ENCODE peak calls at places on chromosomes 12 and 14, in seven cellular contexts. One of them, this sample, is unnamed.

GRCh38 chr14:93994919-93995682 is 2.0 kb upstream of the CCDC197 start:
- DNase-seq in mesenchymal stem cell: peak
- DNase-seq in neuronal stem cell: no peak
- DNase-seq in H9: no peak
- DNase-seq in trophoblast cell: no peak
- DNase-seq in IMR-90: peak
- DNase-seq in H1: no peak
- DNase-seq in this sample: no peak

GRCh38 chr12:87116778-87117177 is 860.6 kb upstream of the MGAT4C start:
- DNase-seq in mesenchymal stem cell: no peak
- DNase-seq in neuronal stem cell: no peak
- DNase-seq in H9: no peak
- DNase-seq in trophoblast cell: no peak
- DNase-seq in IMR-90: no peak
- DNase-seq in H1: no peak
- DNase-seq in this sample: peak

GRCh38 chr14:101705733-101706508 is 55.6 kb upstream of the PPP2R5C start:
- DNase-seq in mesenchymal stem cell: peak
- DNase-seq in neuronal stem cell: peak
- DNase-seq in H9: peak
- DNase-seq in trophoblast cell: peak
- DNase-seq in IMR-90: no peak
- DNase-seq in H1: peak
- DNase-seq in this sample: peak

GRCh38 chr14:64766430-64767151 is 62.4 kb downstream of the PLEKHG3 start:
- DNase-seq in mesenchymal stem cell: no peak
- DNase-seq in neuronal stem cell: no peak
- DNase-seq in H9: peak
- DNase-seq in trophoblast cell: no peak
- DNase-seq in IMR-90: no peak
- DNase-seq in H1: no peak
- DNase-seq in this sample: peak

GRCh38 chr14:68653108-68653507 is 139.8 kb downstream of the ZFP36L1 start:
- DNase-seq in mesenchymal stem cell: no peak
- DNase-seq in neuronal stem cell: no peak
- DNase-seq in H9: peak
- DNase-seq in trophoblast cell: no peak
- DNase-seq in IMR-90: no peak
- DNase-seq in H1: no peak
- DNase-seq in this sample: no peak

GRCh38 chr12:49296034-49296835 is 1.3 kb downstream of the PRPH start:
- DNase-seq in mesenchymal stem cell: no peak
- DNase-seq in neuronal stem cell: no peak
- DNase-seq in H9: peak
- DNase-seq in trophoblast cell: peak
- DNase-seq in IMR-90: no peak
- DNase-seq in H1: peak
- DNase-seq in this sample: peak

GRCh38 chr14:32469388-32470160 is 140.5 kb downstream of the AKAP6 start:
- DNase-seq in mesenchymal stem cell: peak
- DNase-seq in neuronal stem cell: no peak
- DNase-seq in H9: no peak
- DNase-seq in trophoblast cell: peak
- DNase-seq in IMR-90: peak
- DNase-seq in H1: no peak
- DNase-seq in this sample: peak

GRCh38 chr14:71358209-71358931 is 451.1 kb downstream of the PCNX1 start:
- DNase-seq in mesenchymal stem cell: peak
- DNase-seq in neuronal stem cell: no peak
- DNase-seq in H9: no peak
- DNase-seq in trophoblast cell: no peak
- DNase-seq in IMR-90: peak
- DNase-seq in H1: no peak
- DNase-seq in this sample: no peak

GRCh38 chr12:29239336-29239735 is 90.3 kb downstream of the FAR2 start:
- DNase-seq in mesenchymal stem cell: no peak
- DNase-seq in neuronal stem cell: no peak
- DNase-seq in H9: no peak
- DNase-seq in trophoblast cell: no peak
- DNase-seq in IMR-90: no peak
- DNase-seq in H1: no peak
- DNase-seq in this sample: no peak

GRCh38 chr12:920676-921075 is 28.8 kb downstream of the RAD52 start:
- DNase-seq in mesenchymal stem cell: no peak
- DNase-seq in neuronal stem cell: no peak
- DNase-seq in H9: no peak
- DNase-seq in trophoblast cell: no peak
- DNase-seq in IMR-90: no peak
- DNase-seq in H1: no peak
- DNase-seq in this sample: no peak

GRCh38 chr12:7031306-7031705 is 13.0 kb upstream of the LPCAT3 start:
- DNase-seq in mesenchymal stem cell: no peak
- DNase-seq in neuronal stem cell: no peak
- DNase-seq in H9: no peak
- DNase-seq in trophoblast cell: no peak
- DNase-seq in IMR-90: no peak
- DNase-seq in H1: no peak
- DNase-seq in this sample: no peak

GRCh38 chr14:50087350-50088116 is 28.8 kb downstream of the VCPKMT start:
- DNase-seq in mesenchymal stem cell: no peak
- DNase-seq in neuronal stem cell: no peak
- DNase-seq in H9: no peak
- DNase-seq in trophoblast cell: no peak
- DNase-seq in IMR-90: no peak
- DNase-seq in H1: no peak
- DNase-seq in this sample: no peak

GRCh38 chr12:30013051-30013450 is 229.3 kb upstream of the TMTC1 start:
- DNase-seq in mesenchymal stem cell: no peak
- DNase-seq in neuronal stem cell: no peak
- DNase-seq in H9: peak
- DNase-seq in trophoblast cell: no peak
- DNase-seq in IMR-90: no peak
- DNase-seq in H1: peak
- DNase-seq in this sample: peak

GRCh38 chr12:55983229-55983849 is 9.5 kb downstream of the RAB5B start:
- DNase-seq in mesenchymal stem cell: no peak
- DNase-seq in neuronal stem cell: no peak
- DNase-seq in H9: no peak
- DNase-seq in trophoblast cell: no peak
- DNase-seq in IMR-90: no peak
- DNase-seq in H1: no peak
- DNase-seq in this sample: no peak

GRCh38 chr12:103758310-103759089 is 82.5 kb downstream of the NT5DC3 start:
- DNase-seq in mesenchymal stem cell: no peak
- DNase-seq in neuronal stem cell: no peak
- DNase-seq in H9: no peak
- DNase-seq in trophoblast cell: no peak
- DNase-seq in IMR-90: no peak
- DNase-seq in H1: no peak
- DNase-seq in this sample: peak

GRCh38 chr12:103757248-103757647 is 83.8 kb downstream of the NT5DC3 start:
- DNase-seq in mesenchymal stem cell: no peak
- DNase-seq in neuronal stem cell: no peak
- DNase-seq in H9: no peak
- DNase-seq in trophoblast cell: no peak
- DNase-seq in IMR-90: no peak
- DNase-seq in H1: no peak
- DNase-seq in this sample: no peak

GRCh38 chr12:103766028-103766427 is 75.0 kb downstream of the NT5DC3 start:
- DNase-seq in mesenchymal stem cell: no peak
- DNase-seq in neuronal stem cell: no peak
- DNase-seq in H9: no peak
- DNase-seq in trophoblast cell: no peak
- DNase-seq in IMR-90: no peak
- DNase-seq in H1: no peak
- DNase-seq in this sample: no peak

GRCh38 chr12:103765322-103765721 is 75.7 kb downstream of the NT5DC3 start:
- DNase-seq in mesenchymal stem cell: no peak
- DNase-seq in neuronal stem cell: no peak
- DNase-seq in H9: no peak
- DNase-seq in trophoblast cell: no peak
- DNase-seq in IMR-90: no peak
- DNase-seq in H1: no peak
- DNase-seq in this sample: no peak

GRCh38 chr12:103762473-103762872 is 78.6 kb downstream of the NT5DC3 start:
- DNase-seq in mesenchymal stem cell: no peak
- DNase-seq in neuronal stem cell: no peak
- DNase-seq in H9: no peak
- DNase-seq in trophoblast cell: no peak
- DNase-seq in IMR-90: no peak
- DNase-seq in H1: no peak
- DNase-seq in this sample: no peak
- H4K8ac ChIP-seq in mesenchymal stem cell: no peak
- H4K8ac ChIP-seq in neuronal stem cell: no peak
- H4K8ac ChIP-seq in H9: no peak
- H4K8ac ChIP-seq in trophoblast cell: no peak
- H4K8ac ChIP-seq in IMR-90: no peak
- H4K8ac ChIP-seq in H1: no peak
- H4K8ac ChIP-seq in this sample: no peak

GRCh38 chr14:99605299-99605961 is 1.4 kb upstream of the CCDC85C start:
- DNase-seq in mesenchymal stem cell: peak
- DNase-seq in neuronal stem cell: no peak
- DNase-seq in H9: peak
- DNase-seq in trophoblast cell: peak
- DNase-seq in IMR-90: peak
- DNase-seq in H1: peak
- DNase-seq in this sample: peak
- H4K8ac ChIP-seq in mesenchymal stem cell: peak
- H4K8ac ChIP-seq in neuronal stem cell: no peak
- H4K8ac ChIP-seq in H9: no peak
- H4K8ac ChIP-seq in trophoblast cell: peak
- H4K8ac ChIP-seq in IMR-90: peak
- H4K8ac ChIP-seq in H1: peak
- H4K8ac ChIP-seq in this sample: no peak

GRCh38 chr12:71027835-71028234 is 107.3 kb upstream of the PTPRR start:
- DNase-seq in mesenchymal stem cell: no peak
- DNase-seq in neuronal stem cell: no peak
- DNase-seq in H9: no peak
- DNase-seq in trophoblast cell: no peak
- DNase-seq in IMR-90: no peak
- DNase-seq in H1: no peak
- DNase-seq in this sample: no peak

GRCh38 chr12:71019282-71019831 is 98.8 kb upstream of the PTPRR start:
- DNase-seq in mesenchymal stem cell: no peak
- DNase-seq in neuronal stem cell: no peak
- DNase-seq in H9: no peak
- DNase-seq in trophoblast cell: no peak
- DNase-seq in IMR-90: no peak
- DNase-seq in H1: no peak
- DNase-seq in this sample: peak

GRCh38 chr12:71024281-71024680 is 103.7 kb upstream of the PTPRR start:
- DNase-seq in mesenchymal stem cell: no peak
- DNase-seq in neuronal stem cell: no peak
- DNase-seq in H9: no peak
- DNase-seq in trophoblast cell: no peak
- DNase-seq in IMR-90: no peak
- DNase-seq in H1: no peak
- DNase-seq in this sample: no peak

GRCh38 chr12:71029302-71029701 is 108.8 kb upstream of the PTPRR start:
- DNase-seq in mesenchymal stem cell: no peak
- DNase-seq in neuronal stem cell: no peak
- DNase-seq in H9: no peak
- DNase-seq in trophoblast cell: no peak
- DNase-seq in IMR-90: no peak
- DNase-seq in H1: no peak
- DNase-seq in this sample: no peak

DNA sequence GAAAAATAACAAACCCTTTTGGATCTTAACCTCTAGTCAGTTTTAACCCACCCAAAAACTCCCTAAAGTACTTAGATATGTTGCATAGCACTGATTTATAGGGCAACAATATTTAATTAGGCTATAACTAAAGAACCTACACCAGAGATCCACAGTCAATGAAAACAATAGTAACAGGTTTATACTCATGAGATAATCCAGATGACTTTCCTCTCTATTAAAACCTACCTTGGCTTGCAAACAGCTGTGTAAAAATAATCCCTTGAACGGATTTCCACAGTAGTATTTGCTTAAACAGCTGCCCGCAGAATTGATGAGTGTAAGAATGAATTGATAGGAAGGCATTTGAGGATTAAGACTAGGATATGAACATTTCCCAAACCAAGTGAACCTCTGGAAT is 104.3 kb upstream of the PTPRR start:
- DNase-seq in mesenchymal stem cell: no peak
- DNase-seq in neuronal stem cell: no peak
- DNase-seq in H9: no peak
- DNase-seq in trophoblast cell: no peak
- DNase-seq in IMR-90: no peak
- DNase-seq in H1: no peak
- DNase-seq in this sample: no peak
- H4K8ac ChIP-seq in mesenchymal stem cell: no peak
- H4K8ac ChIP-seq in neuronal stem cell: no peak
- H4K8ac ChIP-seq in H9: no peak
- H4K8ac ChIP-seq in trophoblast cell: no peak
- H4K8ac ChIP-seq in IMR-90: no peak
- H4K8ac ChIP-seq in H1: no peak
- H4K8ac ChIP-seq in this sample: no peak

GRCh38 chr12:4280351-4281163 is 7.0 kb downstream of the CCND2 start:
- DNase-seq in mesenchymal stem cell: no peak
- DNase-seq in neuronal stem cell: no peak
- DNase-seq in H9: no peak
- DNase-seq in trophoblast cell: no peak
- DNase-seq in IMR-90: no peak
- DNase-seq in H1: peak
- DNase-seq in this sample: no peak

GRCh38 chr12:4279120-4279690 is 5.6 kb downstream of the CCND2 start:
- DNase-seq in mesenchymal stem cell: no peak
- DNase-seq in neuronal stem cell: no peak
- DNase-seq in H9: no peak
- DNase-seq in trophoblast cell: no peak
- DNase-seq in IMR-90: no peak
- DNase-seq in H1: no peak
- DNase-seq in this sample: no peak

GRCh38 chr12:4282892-4283511 is 9.4 kb downstream of the CCND2 start:
- DNase-seq in mesenchymal stem cell: no peak
- DNase-seq in neuronal stem cell: no peak
- DNase-seq in H9: peak
- DNase-seq in trophoblast cell: no peak
- DNase-seq in IMR-90: no peak
- DNase-seq in H1: peak
- DNase-seq in this sample: peak

GRCh38 chr12:4282103-4282891 is 8.7 kb downstream of the CCND2 start:
- DNase-seq in mesenchymal stem cell: no peak
- DNase-seq in neuronal stem cell: no peak
- DNase-seq in H9: peak
- DNase-seq in trophoblast cell: no peak
- DNase-seq in IMR-90: no peak
- DNase-seq in H1: peak
- DNase-seq in this sample: no peak

DNA sequence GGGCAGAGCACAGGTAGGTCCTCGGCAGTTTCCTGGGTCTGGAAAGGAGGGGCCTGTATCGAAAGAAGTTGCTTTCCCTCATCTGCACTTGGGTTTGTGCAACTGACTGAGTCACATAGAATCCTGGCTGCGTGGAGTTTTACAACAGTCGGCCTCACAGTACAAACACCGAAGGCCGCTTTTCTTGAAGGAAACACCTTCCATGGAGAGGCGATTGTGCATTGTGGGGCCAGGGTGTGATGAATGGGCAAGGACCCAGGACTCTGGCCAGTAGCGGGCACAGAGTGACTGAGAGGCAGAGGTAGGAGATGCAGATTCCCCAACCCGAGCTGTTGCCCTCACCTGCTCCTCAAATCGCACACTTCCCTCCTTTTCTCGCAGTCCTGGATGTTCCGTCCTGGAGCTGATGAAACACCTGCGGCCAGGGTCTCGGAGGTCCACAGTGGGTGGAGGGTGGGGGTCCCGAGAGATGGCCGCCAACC is 7.7 kb downstream of the CCND2 start:
- DNase-seq in mesenchymal stem cell: no peak
- DNase-seq in neuronal stem cell: no peak
- DNase-seq in H9: no peak
- DNase-seq in trophoblast cell: no peak
- DNase-seq in IMR-90: no peak
- DNase-seq in H1: peak
- DNase-seq in this sample: no peak
- H4K8ac ChIP-seq in mesenchymal stem cell: no peak
- H4K8ac ChIP-seq in neuronal stem cell: no peak
- H4K8ac ChIP-seq in H9: no peak
- H4K8ac ChIP-seq in trophoblast cell: no peak
- H4K8ac ChIP-seq in IMR-90: no peak
- H4K8ac ChIP-seq in H1: no peak
- H4K8ac ChIP-seq in this sample: no peak

This sample was measured in mesendoderm.